ENCODE peak calls at places on chromosomes 3 and 15, in ten cellular contexts. T, D, R, K, J, Q, M, U, B and N are unnamed samples.

GRCh38 chr15:89999676-90000174 is 1.4 kb upstream of the ZNF710 start:
- DNase-seq in T (peak), D (peak), R (no peak), K (no peak), J (peak), Q (peak), M (no peak), U (no peak), B (no peak), N (no peak)

GRCh38 chr15:70252056-70252935 is 154.6 kb upstream of the TLE3 start:
- DNase-seq in T (peak), D (peak), R (no peak), K (no peak), J (no peak), Q (no peak), M (no peak), U (no peak), B (peak), N (no peak)

GRCh38 chr15:60390931-60391501 is 6.8 kb downstream of the ANXA2 start:
- DNase-seq in T (peak), D (no peak), R (no peak), K (no peak), J (peak), Q (peak), M (peak), U (peak), B (no peak), N (no peak)

GRCh38 chr3:93907132-93907531 is 66.6 kb downstream of the PROS1 start:
- DNase-seq in T (no peak), D (no peak), R (no peak), K (no peak), J (no peak), Q (no peak), M (no peak), U (no peak), B (no peak), N (no peak)

GRCh38 chr3:61789861-61790260 is 228.5 kb downstream of the PTPRG start:
- DNase-seq in T (peak), D (no peak), R (no peak), K (no peak), J (no peak), Q (no peak), M (no peak), U (no peak), B (no peak), N (no peak)

GRCh38 chr3:187941135-187941847 is 196.0 kb upstream of the BCL6 start:
- DNase-seq in T (no peak), D (no peak), R (no peak), K (no peak), J (no peak), Q (no peak), M (no peak), U (no peak), B (no peak), N (no peak)

GRCh38 chr15:96409231-96410138 is 79.0 kb downstream of the NR2F2 start:
- DNase-seq in T (peak), D (peak), R (no peak), K (no peak), J (peak), Q (peak), M (no peak), U (no peak), B (no peak), N (no peak)

GRCh38 chr15:96410175-96411055 is 79.9 kb downstream of the NR2F2 start:
- DNase-seq in T (no peak), D (peak), R (no peak), K (no peak), J (no peak), Q (peak), M (no peak), U (no peak), B (no peak), N (no peak)

GRCh38 chr3:141248064-141248463 is 16.4 kb downstream of the PXYLP1 start:
- DNase-seq in T (no peak), D (no peak), R (no peak), K (no peak), J (no peak), Q (no peak), M (no peak), U (no peak), B (no peak), N (no peak)

GRCh38 chr3:77081240-77081661 is 41.4 kb downstream of the ROBO2 start:
- DNase-seq in T (peak), D (no peak), R (no peak), K (no peak), J (peak), Q (no peak), M (peak), U (no peak), B (peak), N (no peak)

GRCh38 chr3:102057781-102058421 is 208.6 kb downstream of the NFKBIZ start:
- DNase-seq in T (no peak), D (no peak), R (peak), K (no peak), J (no peak), Q (no peak), M (no peak), U (no peak), B (no peak), N (peak)

GRCh38 chr15:68639926-68640600 is 61.3 kb downstream of the CORO2B start:
- DNase-seq in T (no peak), D (no peak), R (no peak), K (no peak), J (peak), Q (no peak), M (no peak), U (no peak), B (no peak), N (no peak)

GRCh38 chr15:74618841-74619596 is 3.4 kb downstream of the CLK3 start:
- DNase-seq in T (no peak), D (peak), R (no peak), K (no peak), J (no peak), Q (no peak), M (no peak), U (no peak), B (no peak), N (no peak)

GRCh38 chr15:67067930-67068542 is 2.6 kb downstream of the SMAD3 start:
- DNase-seq in T (peak), D (peak), R (peak), K (no peak), J (peak), Q (no peak), M (no peak), U (no peak), B (no peak), N (no peak)